ENCODE peak calls at places on chromosomes 16 and 17, in five cellular contexts. N is HCT116, Q is A549, I is esophagus squamous epithelium, V is SK-N-SH. T is an unnamed sample. For H3K4me1, the result is how much of the 10 kb centered on the place peaks cover.

GRCh38 chr16:55502801-55503366 is 6.0 kb upstream of the LPCAT2 start:
- DNase-seq in I (no peak), V (peak), Q (peak), N (peak), T (peak)

GRCh38 chr17:51164911-51165679 is 1.1 kb upstream of the NME2 start:
- DNase-seq in N (no peak), Q (peak), V (peak), I (no peak), T (no peak)

GRCh38 chr16:51949260-51949659 is 597.7 kb downstream of the TOX3 start:
- DNase-seq in N (no peak), V (peak), Q (no peak), I (no peak), T (no peak)

GRCh38 chr16:71900336-71900735 is 5.0 kb downstream of the IST1 start:
- DNase-seq in V (no peak), I (no peak), Q (no peak), N (no peak), T (no peak)

GRCh38 chr16:55052335-55053070 is 121.8 kb downstream of the IRX5 start:
- DNase-seq in Q (no peak), N (no peak), V (no peak), I (no peak), T (no peak)

GRCh38 chr17:50364715-50365114 is 8.3 kb downstream of the MRPL27 start:
- DNase-seq in V (no peak), I (no peak), Q (no peak), N (no peak), T (no peak)

GRCh38 chr16:74521691-74522090 is 85.2 kb downstream of the GLG1 start:
- DNase-seq in V (peak), I (no peak), Q (no peak), N (no peak), T (no peak)

GRCh38 chr17:34458266-34458665 is 95.2 kb upstream of the CCL1 start:
- DNase-seq in V (no peak), I (no peak), N (no peak), Q (no peak), T (no peak)

GRCh38 chr17:67441052-67441738 is 64.1 kb downstream of the PITPNC1 start:
- DNase-seq in N (peak), V (no peak), Q (peak), I (no peak), T (no peak)

GRCh38 chr17:56754523-56755208 is 79.1 kb downstream of the C17orf67 start:
- DNase-seq in I (no peak), N (no peak), V (peak), Q (peak), T (no peak)

GRCh38 chr17:882827-883585 is 96.6 kb downstream of the NXN start:
- DNase-seq in I (no peak), N (no peak), Q (no peak), V (no peak), T (peak)

GRCh38 chr16:90048347-90048722 is 28.8 kb downstream of the PRDM7 start:
- DNase-seq in N (no peak), I (no peak), Q (no peak), V (no peak), T (no peak)

GRCh38 chr16:1101573-1102332 is 5.7 kb upstream of the C1QTNF8 start:
- DNase-seq in Q (no peak), V (no peak), I (no peak), N (no peak), T (no peak)

GRCh38 chr17:50593321-50593720 is 32.8 kb downstream of the CACNA1G start:
- DNase-seq in I (no peak), Q (no peak), N (no peak), V (peak), T (peak)

GRCh38 chr17:44324571-44325275 is at the start of gene SLC25A39:
- DNase-seq in I (peak), Q (peak), N (peak), V (peak), T (peak)

GRCh38 chr16:72858611-72859493 is 189.1 kb downstream of the ZFHX3 start:
- DNase-seq in V (peak), Q (no peak), I (no peak), N (no peak), T (no peak)

DNA sequence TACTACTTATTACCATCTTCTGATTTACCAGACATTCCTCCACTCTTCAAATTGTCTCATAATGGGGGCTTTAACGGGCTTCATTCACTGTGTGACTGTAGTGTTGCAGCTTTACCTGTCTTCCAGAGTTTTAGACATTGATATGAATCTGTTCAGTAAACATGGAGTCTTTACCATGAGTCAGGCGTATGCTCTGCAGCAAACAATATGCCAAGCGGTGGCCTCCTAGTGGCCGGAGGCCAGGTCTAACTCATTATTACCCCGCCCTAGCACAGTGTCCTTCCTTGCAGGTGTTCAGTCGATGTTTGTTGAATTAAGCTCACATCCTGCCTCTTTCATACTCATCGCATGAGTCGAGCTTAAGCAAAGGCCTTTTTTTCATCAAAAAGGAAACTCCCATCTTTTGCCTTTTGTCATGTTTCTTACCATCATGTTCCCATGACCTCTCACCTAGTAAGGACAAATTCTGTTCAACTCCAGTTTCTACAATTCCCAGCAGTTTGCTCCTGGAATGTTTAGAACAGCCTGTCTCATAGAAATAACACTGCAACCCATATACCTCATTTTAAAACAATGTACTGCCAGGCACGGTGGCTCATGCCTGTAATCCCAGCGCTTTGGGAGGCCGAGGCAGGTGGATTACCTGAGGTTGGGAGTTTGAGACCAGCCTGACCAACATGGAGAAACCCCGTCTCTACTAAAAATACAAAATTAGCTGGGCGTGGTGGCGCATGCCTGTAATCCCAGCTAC is 39.4 kb downstream of the TUBD1 start:
- DNase-seq in V (peak), I (no peak), Q (peak), N (no peak), T (no peak)
- H3K4me1 ChIP-seq in V (under half), I (half or more), Q (half or more), N (half or more), T (under half)

DNA sequence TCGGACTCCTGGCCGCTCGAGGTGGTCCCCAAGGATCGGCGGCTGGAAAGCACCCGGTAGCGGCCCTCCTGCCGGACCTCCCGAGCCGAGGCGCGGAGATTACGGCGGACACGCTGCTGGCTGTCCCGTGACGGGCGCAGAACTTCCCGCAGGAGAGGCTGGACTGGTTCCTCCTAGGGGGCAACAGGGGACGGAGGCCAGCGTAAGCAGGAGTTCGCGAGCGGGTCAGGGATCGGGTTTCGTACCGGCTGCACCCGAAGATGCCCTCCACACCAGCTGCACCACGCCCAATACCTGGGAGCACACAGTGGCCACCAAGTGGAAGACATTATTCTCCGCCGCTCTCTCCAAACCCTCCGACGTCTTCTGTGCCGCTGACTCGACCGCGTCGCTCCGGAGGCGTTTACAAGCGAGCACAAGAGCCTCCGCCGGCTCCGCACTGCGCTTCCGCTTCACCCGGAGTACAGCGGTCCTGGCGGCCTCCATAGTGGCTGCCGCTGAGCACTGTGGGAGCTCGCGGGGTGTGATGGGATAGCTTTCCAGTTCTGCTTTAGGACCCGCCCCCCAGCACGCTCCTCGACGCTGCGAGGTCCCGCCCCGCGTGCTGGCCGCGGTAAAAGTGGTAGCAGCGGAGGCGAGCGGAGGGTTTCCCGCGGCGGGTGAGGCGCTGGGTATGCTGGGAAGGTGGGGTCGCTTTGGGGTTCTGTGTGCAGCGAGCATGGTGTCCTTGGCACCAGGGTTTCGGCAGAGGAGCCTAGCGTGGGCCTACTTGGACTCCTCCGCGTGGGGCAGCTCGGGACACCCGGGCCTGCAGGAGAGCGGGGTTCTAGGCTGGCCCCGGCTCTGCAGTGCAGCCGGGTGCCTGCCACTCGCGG is at the start of the genes PRMT7 and SLC7A6OS:
- DNase-seq in Q (peak), I (peak), V (peak), N (peak), T (peak)
- TF ChIP-seq CTCF in Q (no peak), I (no peak), V (no peak), N (no peak), T (peak)

GRCh38 chr16:4217246-4218131 is 24.4 kb downstream of the SRL start:
- DNase-seq in I (no peak), N (no peak), Q (no peak), V (peak), T (peak)
- H3K4me1 ChIP-seq in I (under half), N (under half), Q (under half), V (under half), T (under half)

GRCh38 chr16:27429330-27429871 is 27.4 kb downstream of the IL21R start:
- DNase-seq in Q (no peak), N (no peak), V (no peak), I (no peak), T (peak)

GRCh38 chr16:27426423-27427408 is 24.7 kb downstream of the IL21R start:
- DNase-seq in V (no peak), N (peak), Q (peak), I (no peak), T (no peak)

GRCh38 chr16:27429981-27430441 is 28.0 kb downstream of the IL21R start:
- DNase-seq in Q (no peak), V (no peak), N (no peak), I (no peak), T (peak)

GRCh38 chr16:27427538-27427937 is 25.6 kb downstream of the IL21R start:
- DNase-seq in I (no peak), N (no peak), V (no peak), Q (no peak), T (peak)

DNA sequence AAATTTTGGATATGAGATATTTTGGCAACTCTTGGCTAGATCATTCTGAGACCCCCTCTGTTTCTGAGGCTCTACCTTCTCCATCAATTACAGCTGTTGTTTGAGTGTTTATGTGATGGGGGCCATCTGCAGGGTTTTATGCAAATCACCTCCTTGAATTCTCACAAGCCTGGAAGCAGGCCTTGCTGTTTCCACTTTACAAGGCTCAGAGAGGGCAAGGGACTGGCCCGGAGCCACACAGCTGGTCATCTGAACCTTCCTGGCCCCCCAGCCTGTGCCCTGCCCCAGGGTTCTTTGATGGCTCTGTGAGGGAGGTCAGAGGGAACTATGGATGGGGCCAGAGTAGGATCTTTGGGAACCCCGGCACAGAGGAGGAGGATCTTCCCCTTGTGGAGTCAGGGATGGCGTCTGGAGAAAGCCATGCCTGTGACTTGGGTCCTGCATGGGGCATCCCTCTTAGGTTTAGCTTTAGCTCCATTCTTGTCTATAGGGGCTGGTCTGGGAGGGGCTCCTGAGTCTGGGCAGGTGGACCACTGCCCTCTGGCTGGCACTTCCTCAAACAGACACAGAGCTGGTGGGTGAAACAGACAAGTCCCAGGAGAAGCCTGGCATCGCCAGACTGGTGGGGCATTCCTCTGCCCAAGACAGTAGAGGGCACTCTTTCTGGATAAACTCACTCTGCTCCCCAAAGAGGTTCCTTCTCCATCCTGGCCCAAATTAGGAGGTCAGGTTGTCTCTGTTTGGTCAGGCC is 26.2 kb downstream of the IL21R start:
- DNase-seq in N (no peak), I (no peak), V (no peak), Q (no peak), T (peak)
- TF ChIP-seq CTCF in N (peak), I (peak), V (peak), Q (no peak), T (no peak)